ENCODE peak calls at places on chromosomes 5 and 9, in six cellular contexts. U is GM12892; J is PC-3; Y is activated T-helper 1 cell treated with anti-CD3 and anti-CD28 coated beads, Interleukin-12 subunit alpha, Interleukin-12 subunit beta, Interleukin-2, Interleukin-4 antibody, amounts not matched to agents 30 ng/mL and 10 ng/mL and 1 ng/mL, durations not matched to agents 14 hours and 24 hours and 36 hours; A is GM10248; S is iris pigment epithelial cell. T is an unnamed sample.

GRCh38 chr9:124292696-124293593 is 35.2 kb downstream of the NEK6 start:
- DNase-seq in U (no peak), J (no peak), Y (no peak), A (no peak), S (no peak), T (no peak)

GRCh38 chr5:119454171-119454570 is 1.9 kb downstream of the HSD17B4 start:
- DNase-seq in U (no peak), J (no peak), Y (no peak), A (no peak), S (no peak), T (no peak)

GRCh38 chr9:111412280-111412679 is 71.9 kb downstream of the ECPAS start:
- DNase-seq in U (no peak), J (no peak), Y (no peak), A (no peak), S (no peak), T (no peak)

GRCh38 chr5:54234304-54234938 is 76.0 kb downstream of the ARL15 start:
- DNase-seq in U (no peak), J (peak; percentile 42), Y (no peak), A (peak; percentile 43), S (peak; percentile 69), T (no peak)

GRCh38 chr9:124110307-124110915 is 98.8 kb downstream of the LHX2 start:
- DNase-seq in U (peak; percentile 40), J (peak; percentile 66), Y (peak; percentile 26), A (peak; percentile 64), S (peak; percentile 63), T (no peak)

GRCh38 chr9:134536101-134536900 is 105.3 kb upstream of the COL5A1 start:
- DNase-seq in U (no peak), J (peak; percentile 40), Y (no peak), A (no peak), S (peak; percentile 86), T (no peak)

GRCh38 chr5:128304791-128305190 is 221.2 kb downstream of the SLC12A2 start:
- DNase-seq in U (no peak), J (no peak), Y (no peak), A (no peak), S (peak; percentile 80), T (no peak)

GRCh38 chr9:29211681-29212589 is 1638.7 kb upstream of the C9orf72 start:
- DNase-seq in U (no peak), J (no peak), Y (no peak), A (peak; percentile 80), S (peak; percentile 6), T (no peak)

GRCh38 chr9:100595391-100596199 is 17.7 kb downstream of the CAVIN4 start:
- DNase-seq in U (no peak), J (peak; percentile 82), Y (no peak), A (peak; percentile 43), S (peak; percentile 57), T (no peak)

GRCh38 chr5:142428036-142428772 is 103.4 kb upstream of the SPRY4 start:
- DNase-seq in U (no peak), J (no peak), Y (no peak), A (no peak), S (no peak), T (no peak)

GRCh38 chr9:10062629-10063395 is 550.0 kb downstream of the PTPRD start:
- DNase-seq in U (no peak), J (peak; percentile 7), Y (no peak), A (no peak), S (peak; percentile 42), T (no peak)

GRCh38 chr5:151595411-151595826 is 4.3 kb upstream of the FAT2 start:
- DNase-seq in U (no peak), J (no peak), Y (no peak), A (no peak), S (no peak), T (no peak)

GRCh38 chr5:115857621-115858349 is 16.1 kb downstream of the AP3S1 start:
- DNase-seq in U (no peak), J (peak; percentile 81), Y (no peak), A (no peak), S (peak; percentile 69), T (no peak)

GRCh38 chr9:94144394-94144793 is 60.1 kb downstream of the PTPDC1 start:
- DNase-seq in U (no peak), J (no peak), Y (no peak), A (no peak), S (peak; percentile 45), T (no peak)

GRCh38 chr5:129904667-129905466 is 602 bp downstream of the CHSY3 start:
- DNase-seq in U (no peak), J (no peak), Y (no peak), A (no peak), S (peak; percentile 13), T (peak; percentile 73)

GRCh38 chr9:124809741-124810500 is 33.0 kb downstream of the OLFML2A start:
- DNase-seq in U (no peak), J (no peak), Y (no peak), A (no peak), S (no peak), T (no peak)

GRCh38 chr5:107831612-107832395 is 161.1 kb upstream of the EFNA5 start:
- DNase-seq in U (no peak), J (no peak), Y (no peak), A (no peak), S (no peak), T (no peak)

GRCh38 chr9:136223871-136224640 is 19.1 kb upstream of the LHX3 start:
- DNase-seq in U (no peak), J (no peak), Y (no peak), A (no peak), S (no peak), T (no peak)

GRCh38 chr9:37953775-37954437 is 50.0 kb upstream of the SLC25A51 start:
- DNase-seq in U (peak; percentile 54), J (peak; percentile 96), Y (peak; percentile 15), A (peak; percentile 75), S (peak; percentile 96), T (no peak)

GRCh38 chr9:105066265-105066865 is 138.4 kb upstream of the ABCA1 start:
- DNase-seq in U (no peak), J (no peak), Y (no peak), A (no peak), S (no peak), T (no peak)

GRCh38 chr9:24245988-24246387 is 299.7 kb downstream of the IZUMO3 start:
- DNase-seq in U (no peak), J (peak; percentile 57), Y (no peak), A (no peak), S (peak; percentile 34), T (no peak)

GRCh38 chr9:76615149-76615548 is 149.1 kb upstream of the PCA3 start:
- DNase-seq in U (no peak), J (no peak), Y (no peak), A (no peak), S (peak; percentile 23), T (no peak)

GRCh38 chr9:22446589-22446949 is at the start of gene DMRTA1:
- DNase-seq in U (no peak), J (peak; percentile 82), Y (no peak), A (peak; percentile 13), S (peak; percentile 77), T (peak; percentile 86)

GRCh38 chr5:178577376-178577839 is 12.8 kb downstream of the COL23A1 start:
- DNase-seq in U (no peak), J (no peak), Y (no peak), A (no peak), S (no peak), T (no peak)

GRCh38 chr9:81798606-81799005 is 109.3 kb upstream of the TLE1 start:
- DNase-seq in U (no peak), J (no peak), Y (no peak), A (no peak), S (peak; percentile 10), T (no peak)

GRCh38 chr9:136095495-136096058 is 488 bp upstream of the NACC2 start:
- DNase-seq in U (no peak), J (peak; percentile 25), Y (no peak), A (no peak), S (peak; percentile 54), T (no peak)

GRCh38 chr5:135264451-135265445 is 134.3 kb downstream of the MACROH2A1 start:
- DNase-seq in U (no peak), J (no peak), Y (no peak), A (no peak), S (peak; percentile 88), T (no peak)

T was measured in coronary artery.